ENCODE peak calls at places on chromosomes 1 and 21, in eight cellular contexts. S is K562, V is GM12878, M is endothelial cell of umbilical vein, A is spleen, E is breast epithelium, D is uterus, Q is ovary. U is an unnamed sample.
A peak's percentile ranks its signal among the peaks of the same experiment; 100 is the strongest.

GRCh38 chr21:34900376-34900775 is 148.7 kb downstream of the RUNX1 start:
- DNase-seq in S (no peak), V (no peak), M (no peak), A (no peak), E (no peak), D (no peak), Q (no peak), U (no peak)

GRCh38 chr1:69568435-69569280 is 936 bp downstream of the LRRC7 start:
- DNase-seq in S (peak; percentile 13), V (no peak), M (peak; percentile 9), A (no peak), E (no peak), D (no peak), Q (no peak), U (peak; percentile 45)

GRCh38 chr1:220281159-220281574 is 8.9 kb upstream of the RAB3GAP2 start:
- DNase-seq in S (peak; percentile 47), V (no peak), M (peak; percentile 53), A (no peak), E (no peak), D (no peak), Q (no peak), U (peak; percentile 28)

GRCh38 chr1:212467843-212468482 is 35.2 kb downstream of the NENF start:
- DNase-seq in S (peak; percentile 34), V (no peak), M (no peak), A (peak; percentile 46), E (no peak), D (no peak), Q (no peak), U (peak; percentile 18)

GRCh38 chr1:19435181-19435580 is 50.2 kb downstream of the CAPZB start:
- DNase-seq in S (no peak), V (no peak), M (peak; percentile 48), A (no peak), E (no peak), D (peak; percentile 63), Q (no peak), U (no peak)

GRCh38 chr1:101257500-101258325 is 20.9 kb downstream of the S1PR1 start:
- DNase-seq in S (peak; percentile 94), V (peak; percentile 93), M (no peak), A (peak; percentile 82), E (no peak), D (no peak), Q (no peak), U (peak; percentile 95)

GRCh38 chr1:200075522-200075921 is 48.0 kb downstream of the NR5A2 start:
- DNase-seq in S (no peak), V (no peak), M (no peak), A (no peak), E (no peak), D (no peak), Q (no peak), U (no peak)

GRCh38 chr1:172855841-172856382 is 194.8 kb downstream of the TNFSF18 start:
- DNase-seq in S (no peak), V (no peak), M (no peak), A (no peak), E (no peak), D (no peak), Q (no peak), U (no peak)

GRCh38 chr1:150552692-150553278 is 3.6 kb downstream of the ADAMTSL4 start:
- DNase-seq in S (no peak), V (no peak), M (no peak), A (peak; percentile 78), E (no peak), D (peak; percentile 55), Q (peak; percentile 57), U (no peak)

DNA sequence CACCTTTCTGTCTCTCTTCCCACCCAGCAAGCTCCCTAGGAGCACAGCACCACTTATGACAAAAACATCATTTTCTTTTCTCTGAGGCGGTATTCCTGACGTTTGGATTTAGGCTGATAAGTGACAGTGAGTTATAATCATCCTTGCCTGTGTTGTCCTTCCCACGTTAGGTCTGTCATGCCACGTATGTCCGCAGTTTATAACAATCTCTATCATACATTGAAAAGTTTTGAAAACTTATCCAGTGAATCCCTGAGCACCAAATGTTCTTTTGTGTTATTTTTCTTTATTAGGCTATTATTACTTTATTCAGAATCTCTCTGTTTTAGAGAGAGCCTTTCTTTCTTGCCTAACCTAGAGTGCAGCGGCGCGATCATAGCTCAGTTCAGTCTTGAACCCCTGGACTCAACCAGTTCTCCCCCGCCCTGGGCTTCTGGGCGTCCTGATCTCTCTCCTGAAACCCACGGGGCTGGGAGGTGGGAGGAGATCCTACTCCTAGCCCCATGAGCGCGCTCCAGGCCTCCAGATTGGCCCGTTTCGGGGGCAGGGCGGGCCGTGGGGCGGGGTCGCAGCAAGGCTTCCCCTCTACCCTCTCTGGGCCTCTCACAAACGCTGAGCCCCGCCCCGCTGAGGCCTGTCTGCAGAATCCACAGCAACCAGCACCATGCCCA is at the start of gene GSTM2:
- DNase-seq in S (peak; percentile 96), V (peak; percentile 41), M (peak; percentile 85), A (peak; percentile 95), E (peak; percentile 91), D (peak; percentile 95), Q (peak; percentile 94), U (peak; percentile 90)
- TF ChIP-seq POLR2A in S (no peak), V (peak; percentile 21), M (no peak), A (no peak), E (no peak), D (peak; percentile 39), Q (peak; percentile 16), U (no peak)

GRCh38 chr1:43974443-43975248 is at the start of gene ATP6V0B:
- DNase-seq in S (peak; percentile 99), V (peak; percentile 59), M (peak; percentile 94), A (peak; percentile 99), E (peak; percentile 98), D (peak; percentile 94), Q (peak; percentile 94), U (peak; percentile 98)
- TF ChIP-seq POLR2A in S (peak; percentile 81), V (peak; percentile 92), M (peak; percentile 91), A (peak; percentile 12), E (peak; percentile 88), D (peak; percentile 88), Q (peak; percentile 92), U (peak; percentile 92)

GRCh38 chr1:231240883-231241735 is at the start of gene GNPAT:
- DNase-seq in S (peak; percentile 95), V (peak; percentile 50), M (peak; percentile 87), A (peak; percentile 97), E (peak; percentile 83), D (peak; percentile 80), Q (peak; percentile 89), U (peak; percentile 92)
- TF ChIP-seq POLR2A in S (peak; percentile 97), V (peak; percentile 99), M (peak; percentile 94), A (peak; percentile 64), E (peak; percentile 86), D (peak; percentile 59), Q (peak; percentile 75), U (peak; percentile 94)

DNA sequence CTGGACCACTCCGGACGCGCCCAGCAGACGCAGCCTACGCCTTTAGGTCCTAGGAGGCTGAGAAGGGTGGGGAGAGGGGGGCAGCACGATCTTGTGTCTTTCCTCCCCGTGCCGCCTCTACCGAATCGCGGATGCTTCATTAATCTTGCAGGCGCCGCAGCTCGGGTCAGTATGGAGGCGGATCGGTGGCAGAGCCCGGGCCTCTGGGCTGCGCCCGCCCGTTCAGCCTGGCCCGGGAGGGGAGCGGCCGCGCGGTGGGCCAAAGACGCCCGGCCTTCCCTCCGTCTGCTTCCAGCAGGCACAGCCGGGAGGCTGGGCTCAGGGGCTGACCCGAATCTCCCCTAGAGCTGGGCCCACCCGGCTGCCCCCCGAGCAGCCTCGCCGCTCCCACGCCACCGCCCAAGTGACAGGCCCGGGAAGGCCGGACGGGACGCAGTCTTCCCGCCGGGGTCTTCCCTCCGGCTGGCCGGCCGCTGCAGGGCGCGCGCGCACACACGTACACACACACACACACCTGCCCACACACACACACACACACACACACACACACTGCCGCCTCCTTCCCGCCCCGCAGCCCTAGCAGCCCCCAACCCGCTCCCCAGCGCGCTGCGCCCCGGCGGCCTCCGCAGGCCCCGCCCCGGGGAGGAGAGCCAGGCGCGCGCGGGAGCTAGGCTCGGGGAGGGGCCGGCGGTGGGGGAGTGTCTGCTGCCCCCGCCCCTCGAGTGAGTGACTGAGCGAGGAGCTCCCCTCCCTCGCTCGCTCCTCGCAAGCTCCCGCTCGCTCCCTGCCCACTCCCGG is at the start of gene C1orf21:
- DNase-seq in S (peak; percentile 86), V (no peak), M (peak; percentile 82), A (peak; percentile 91), E (peak; percentile 92), D (peak; percentile 91), Q (peak; percentile 92), U (peak; percentile 91)
- TF ChIP-seq POLR2A in S (no peak), V (peak; percentile 32), M (no peak), A (no peak), E (peak; percentile 57), D (no peak), Q (peak; percentile 84), U (no peak)

GRCh38 chr1:54945393-54945936 is 35.0 kb upstream of the TMEM61 start:
- DNase-seq in S (no peak), V (no peak), M (no peak), A (no peak), E (no peak), D (no peak), Q (no peak), U (no peak)
- TF ChIP-seq POLR2A in S (no peak), V (no peak), M (no peak), A (no peak), E (no peak), D (no peak), Q (no peak), U (no peak)